ENCODE peak calls at places on chromosomes 5 and 9, in nine cellular contexts. H is GM13977; D is NCI-H1417; Z is CD8-positive, alpha-beta memory T cell; X is Daoy; M is PC-3; O is globus pallidus; N is neural crest cell; Q is cardiac septum. C is an unnamed sample.

GRCh38 chr5:179272326-179273073 is 72.8 kb downstream of the ADAMTS2 start:
- DNase-seq in H (no peak), D (no peak), Z (no peak), X (no peak), M (no peak), O (no peak), N (no peak), Q (peak), C (no peak)

GRCh38 chr5:179331591-179331990 is 13.7 kb downstream of the ADAMTS2 start:
- DNase-seq in H (no peak), D (no peak), Z (no peak), X (no peak), M (no peak), O (no peak), N (no peak), Q (no peak), C (no peak)

GRCh38 chr5:121171834-121172233 is 679.8 kb upstream of the FTMT start:
- DNase-seq in H (no peak), D (no peak), Z (no peak), X (peak), M (peak), O (no peak), N (no peak), Q (no peak), C (no peak)

GRCh38 chr9:120868676-120869359 is 8.2 kb downstream of the PHF19 start:
- DNase-seq in H (peak), D (peak), Z (peak), X (peak), M (peak), O (peak), N (peak), Q (peak), C (peak)

GRCh38 chr5:61256474-61256873 is 75.6 kb upstream of the ZSWIM6 start:
- DNase-seq in H (no peak), D (no peak), Z (no peak), X (peak), M (peak), O (no peak), N (no peak), Q (no peak), C (no peak)

GRCh38 chr5:87081511-87082372 is 185.9 kb upstream of the RASA1 start:
- DNase-seq in H (peak), D (no peak), Z (no peak), X (no peak), M (no peak), O (peak), N (no peak), Q (no peak), C (no peak)

GRCh38 chr9:70081120-70081495 is 37.5 kb downstream of the MAMDC2 start:
- DNase-seq in H (no peak), D (peak), Z (no peak), X (peak), M (peak), O (no peak), N (no peak), Q (no peak), C (no peak)

GRCh38 chr9:35257986-35258664 is 96.3 kb downstream of the UNC13B start:
- DNase-seq in H (no peak), D (no peak), Z (no peak), X (no peak), M (no peak), O (no peak), N (no peak), Q (no peak), C (no peak)

GRCh38 chr5:77168884-77169254 is 41.6 kb upstream of the PDE8B start:
- DNase-seq in H (no peak), D (peak), Z (no peak), X (peak), M (peak), O (no peak), N (no peak), Q (no peak), C (no peak)

GRCh38 chr5:114418546-114419388 is 56.9 kb downstream of the KCNN2 start:
- DNase-seq in H (peak), D (no peak), Z (no peak), X (no peak), M (no peak), O (peak), N (no peak), Q (no peak), C (no peak)

GRCh38 chr9:86626802-86627201 is 272.6 kb upstream of the TUT7 start:
- DNase-seq in H (no peak), D (no peak), Z (no peak), X (no peak), M (no peak), O (no peak), N (no peak), Q (no peak), C (no peak)

GRCh38 chr5:57175586-57175985 is 1.7 kb downstream of the GPBP1 start:
- DNase-seq in H (peak), D (no peak), Z (no peak), X (no peak), M (no peak), O (peak), N (no peak), Q (no peak), C (no peak)

GRCh38 chr5:40841068-40841805 is at the start of gene CARD6:
- DNase-seq in H (no peak), D (no peak), Z (no peak), X (no peak), M (peak), O (peak), N (no peak), Q (no peak), C (no peak)

GRCh38 chr5:132557425-132557805 is 638 bp downstream of the RAD50 start:
- DNase-seq in H (peak), D (peak), Z (peak), X (peak), M (peak), O (no peak), N (peak), Q (no peak), C (no peak)

GRCh38 chr5:120734033-120734432 is 269.9 kb downstream of the PRR16 start:
- DNase-seq in H (no peak), D (no peak), Z (no peak), X (no peak), M (no peak), O (no peak), N (no peak), Q (no peak), C (no peak)

GRCh38 chr5:93596676-93597441 is 13.8 kb downstream of the NR2F1 start:
- DNase-seq in H (peak), D (no peak), Z (no peak), X (no peak), M (peak), O (no peak), N (no peak), Q (no peak), C (no peak)

GRCh38 chr5:14218480-14218879 is 75.3 kb downstream of the TRIO start:
- DNase-seq in H (no peak), D (no peak), Z (no peak), X (no peak), M (no peak), O (no peak), N (no peak), Q (no peak), C (no peak)

C was measured in NCI-H1105.